ENCODE peak calls at places on chromosome 1, in six cellular contexts. B is NCI-H1105 treated with DMSO at 0.1 percent for 48 hours, J is NT2/D1, F is RPMI8226, P is lung microvascular endothelial cell, E is colonic mucosa. L is an unnamed sample.

GRCh38 chr1:220281159-220281574 is 8.9 kb upstream of the RAB3GAP2 start:
- DNase-seq in J (peak), E (no peak), F (peak), P (peak), B (no peak), L (peak)

GRCh38 chr1:2894381-2895041 is 93.0 kb upstream of the TTC34 start:
- DNase-seq in F (peak), J (no peak), B (no peak), E (no peak), P (no peak), L (no peak)

GRCh38 chr1:64745181-64745985 is 508 bp downstream of the RAVER2 start:
- DNase-seq in F (peak), J (no peak), B (peak), P (peak), E (peak), L (peak)

GRCh38 chr1:170520601-170521000 is 11.4 kb upstream of the GORAB start:
- DNase-seq in F (no peak), P (peak), B (peak), E (no peak), J (no peak), L (no peak)

GRCh38 chr1:207004931-207005830 is 27.4 kb downstream of the C1orf116 start:
- DNase-seq in P (peak), B (peak), E (peak), J (peak), F (peak), L (peak)

GRCh38 chr1:52365091-52365745 is 787 bp downstream of the CC2D1B start:
- DNase-seq in E (peak), J (no peak), B (peak), P (peak), F (peak), L (peak)

GRCh38 chr1:2275796-2276536 is 47.8 kb downstream of the SKI start:
- DNase-seq in F (no peak), J (no peak), B (no peak), P (no peak), E (no peak), L (no peak)

GRCh38 chr1:244347942-244348341 is 103.8 kb downstream of the ADSS2 start:
- DNase-seq in J (no peak), B (no peak), F (no peak), E (peak), P (no peak), L (peak)

GRCh38 chr1:248421384-248421783 is 18.5 kb downstream of the OR2T1 start:
- DNase-seq in F (no peak), P (peak), J (no peak), E (no peak), B (no peak), L (no peak)

GRCh38 chr1:222910699-222911098 is 95.9 kb downstream of the DISP1 start:
- DNase-seq in F (no peak), J (no peak), B (no peak), E (no peak), P (no peak), L (no peak)

GRCh38 chr1:179217943-179218507 is 11.5 kb downstream of the ABL2 start:
- DNase-seq in B (no peak), E (no peak), J (no peak), F (peak), P (peak), L (no peak)

GRCh38 chr1:246214708-246215504 is 292.2 kb downstream of the SMYD3 start:
- DNase-seq in E (peak), J (no peak), F (peak), B (no peak), P (peak), L (peak)

GRCh38 chr1:208509072-208509471 is 264.9 kb upstream of the PLXNA2 start:
- DNase-seq in F (no peak), P (no peak), E (no peak), B (peak), J (no peak), L (no peak)

GRCh38 chr1:6099297-6099696 is 53.6 kb downstream of the KCNAB2 start:
- DNase-seq in E (no peak), J (no peak), F (no peak), B (no peak), P (no peak), L (no peak)

GRCh38 chr1:228236744-228237143 is 28.9 kb downstream of the OBSCN start:
- DNase-seq in P (peak), B (no peak), E (peak), F (peak), J (peak), L (peak)

GRCh38 chr1:74193908-74194307 is 4.1 kb downstream of the LRRIQ3 start:
- DNase-seq in P (no peak), F (no peak), E (no peak), B (no peak), J (no peak), L (no peak)

GRCh38 chr1:72635719-72636118 is 353.4 kb upstream of the NEGR1 start:
- DNase-seq in J (no peak), P (no peak), F (no peak), E (no peak), B (no peak), L (peak)

GRCh38 chr1:82264762-82265161 is 464.0 kb downstream of the ADGRL2 start:
- DNase-seq in J (no peak), E (no peak), F (no peak), B (no peak), P (no peak), L (no peak)

GRCh38 chr1:33272509-33272908 is 16.2 kb downstream of the ZNF362 start:
- DNase-seq in E (no peak), P (no peak), J (no peak), B (no peak), F (no peak), L (no peak)

GRCh38 chr1:174222166-174222949 is 63.0 kb downstream of the RABGAP1L start:
- DNase-seq in F (no peak), J (no peak), B (no peak), P (no peak), E (no peak), L (no peak)

GRCh38 chr1:245701631-245702030 is 546.8 kb downstream of the KIF26B start:
- DNase-seq in E (no peak), B (no peak), F (no peak), P (no peak), J (no peak), L (no peak)

GRCh38 chr1:225526878-225527277 is 99.0 kb upstream of the LBR start:
- DNase-seq in P (no peak), B (no peak), F (no peak), E (no peak), J (no peak), L (no peak)

GRCh38 chr1:94284481-94284880 is 47.1 kb upstream of the ARHGAP29 start:
- DNase-seq in F (no peak), E (no peak), B (no peak), J (no peak), P (no peak), L (no peak)

GRCh38 chr1:109615879-109616278 is 3.5 kb downstream of the GNAT2 start:
- DNase-seq in P (peak), E (peak), B (no peak), J (no peak), F (peak), L (no peak)

GRCh38 chr1:24748191-24749121 is 3.2 kb downstream of the CLIC4 start:
- DNase-seq in B (no peak), F (no peak), J (no peak), P (no peak), E (no peak), L (no peak)

GRCh38 chr1:15246960-15247614 is at the start of gene FHAD1:
- DNase-seq in J (peak), B (peak), P (peak), F (peak), E (peak), L (peak)

GRCh38 chr1:93678491-93678890 is 3.1 kb downstream of the BCAR3 start:
- DNase-seq in J (no peak), F (no peak), P (peak), B (no peak), E (no peak), L (no peak)

GRCh38 chr1:24635195-24635843 is 7.8 kb upstream of the SRRM1 start:
- DNase-seq in F (peak), B (peak), J (no peak), E (no peak), P (peak), L (peak)